ENCODE peak calls at places on chromosomes 3 and 15, in ten cellular contexts. O is pancreas, E is kidney epithelial cell, X is colonic mucosa, J is ovary, C is breast epithelium, Q is IMR-90, W is Peyer's patch, V is fibroblast of lung, Y is H7. U is an unnamed sample.

GRCh38 chr15:78737187-78737820 is 74.0 kb downstream of the ADAMTS7 start:
- DNase-seq in O (no peak), E (no peak), X (no peak), J (no peak), C (no peak), Q (no peak), W (no peak), V (no peak), Y (no peak), U (no peak)

GRCh38 chr3:170584585-170585007 is 1.3 kb downstream of the SLC7A14 start:
- DNase-seq in O (peak; percentile 59), E (peak; percentile 18), X (peak; percentile 62), J (peak; percentile 80), C (peak; percentile 68), Q (peak; percentile 68), W (peak; percentile 74), V (peak; percentile 56), Y (peak; percentile 90), U (peak; percentile 31)

GRCh38 chr3:41035445-41036022 is 163.8 kb upstream of the CTNNB1 start:
- DNase-seq in O (no peak), E (no peak), X (no peak), J (no peak), C (no peak), Q (no peak), W (no peak), V (no peak), Y (no peak), U (no peak)

GRCh38 chr3:13262493-13263211 is 157.5 kb downstream of the NUP210 start:
- DNase-seq in O (no peak), E (peak; percentile 66), X (no peak), J (no peak), C (no peak), Q (no peak), W (no peak), V (no peak), Y (no peak), U (no peak)

GRCh38 chr3:197516517-197516889 is 39.3 kb downstream of the BDH1 start:
- DNase-seq in O (no peak), E (peak; percentile 99), X (no peak), J (no peak), C (no peak), Q (peak; percentile 94), W (no peak), V (peak; percentile 97), Y (no peak), U (peak; percentile 99)

GRCh38 chr3:189372205-189372764 is 200.5 kb downstream of the TPRG1 start:
- DNase-seq in O (no peak), E (no peak), X (no peak), J (no peak), C (no peak), Q (no peak), W (no peak), V (no peak), Y (no peak), U (no peak)

GRCh38 chr15:77538011-77538410 is 94.7 kb downstream of the LINGO1 start:
- DNase-seq in O (no peak), E (no peak), X (no peak), J (no peak), C (no peak), Q (no peak), W (peak; percentile 43), V (no peak), Y (peak; percentile 39), U (no peak)

GRCh38 chr15:80072285-80072684 is 12.8 kb downstream of the ZFAND6 start:
- DNase-seq in O (peak; percentile 39), E (peak; percentile 96), X (peak; percentile 57), J (no peak), C (no peak), Q (peak; percentile 91), W (no peak), V (peak; percentile 92), Y (peak; percentile 61), U (peak; percentile 98)

GRCh38 chr3:182027366-182027765 is 315.6 kb downstream of the SOX2 start:
- DNase-seq in O (no peak), E (peak; percentile 86), X (no peak), J (no peak), C (no peak), Q (no peak), W (no peak), V (peak; percentile 90), Y (no peak), U (peak; percentile 81)

GRCh38 chr3:37891227-37891626 is 29.5 kb downstream of the CTDSPL start:
- DNase-seq in O (no peak), E (no peak), X (no peak), J (no peak), C (no peak), Q (no peak), W (no peak), V (no peak), Y (no peak), U (peak; percentile 33)

GRCh38 chr3:3038201-3038991 is 71.8 kb downstream of the IL5RA start:
- DNase-seq in O (no peak), E (no peak), X (no peak), J (no peak), C (no peak), Q (no peak), W (no peak), V (peak; percentile 8), Y (no peak), U (peak; percentile 8)

DNA sequence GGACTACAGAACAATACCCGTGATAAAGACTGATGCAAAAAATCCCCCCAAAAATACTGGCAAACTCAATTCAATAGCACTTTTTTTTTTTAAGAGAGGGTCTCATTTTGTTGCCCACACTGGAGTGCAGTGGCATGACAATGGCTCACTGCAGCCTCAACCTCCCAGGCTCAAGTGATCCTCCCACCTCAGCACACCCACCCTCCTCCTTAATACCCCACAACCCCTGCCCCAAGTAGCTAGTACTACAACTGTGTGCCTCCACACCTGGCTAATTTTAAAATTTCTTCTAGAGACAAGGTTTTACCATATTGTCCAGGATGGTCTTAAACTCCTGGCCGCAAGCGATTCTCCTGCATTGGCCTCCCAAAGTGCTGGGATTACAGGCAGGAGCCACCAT is 11.4 kb downstream of the TOP2B start:
- DNase-seq in O (no peak), E (no peak), X (no peak), J (no peak), C (no peak), Q (no peak), W (no peak), V (no peak), Y (no peak), U (no peak)
- H3K4me3 ChIP-seq in O (no peak overlapping the region), E (no peak overlapping the region), X (no peak overlapping the region), J (no peak overlapping the region), C (no peak overlapping the region), Q (no peak overlapping the region), W (no peak overlapping the region), V (no peak overlapping the region), Y (no peak overlapping the region), U (no peak overlapping the region)

DNA sequence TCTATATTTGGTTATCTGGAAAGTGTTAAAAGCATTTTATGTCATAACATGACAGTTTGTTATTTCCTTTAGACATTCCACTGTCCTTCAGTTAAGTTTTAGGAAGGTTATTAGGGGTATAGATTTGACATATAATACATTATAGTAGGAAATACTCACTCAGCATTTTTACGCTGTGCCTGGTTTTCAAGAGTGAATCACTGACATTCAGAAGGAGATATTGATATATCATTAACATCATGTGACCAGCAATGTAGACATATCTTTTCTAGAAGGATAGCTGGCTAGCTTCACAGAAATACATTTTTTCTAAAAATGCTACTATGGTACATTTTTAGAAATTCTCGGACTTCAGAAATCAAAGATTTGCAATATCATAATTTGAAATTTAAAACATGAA is 57.6 kb downstream of the OPA1 start:
- DNase-seq in O (no peak), E (no peak), X (no peak), J (no peak), C (no peak), Q (no peak), W (no peak), V (no peak), Y (no peak), U (no peak)
- H3K36me3 ChIP-seq in O (no peaks in the 10 kb centered on the region), E (no peaks in the 10 kb centered on the region), X (no peaks in the 10 kb centered on the region), J (no peaks in the 10 kb centered on the region), C (no peaks in the 10 kb centered on the region), Q (peaks cover 3% of the 10 kb centered on the region), W (peaks cover 65% of the 10 kb centered on the region), V (peaks cover 2% of the 10 kb centered on the region), Y (peaks cover 5% of the 10 kb centered on the region), U (peaks cover 4% of the 10 kb centered on the region)

GRCh38 chr15:37103475-37104071 is 3.2 kb upstream of the MEIS2 start:
- DNase-seq in O (no peak), E (no peak), X (no peak), J (peak; percentile 33), C (no peak), Q (no peak), W (no peak), V (no peak), Y (no peak), U (no peak)

GRCh38 chr15:37104413-37105392 is 4.4 kb upstream of the MEIS2 start:
- DNase-seq in O (no peak), E (no peak), X (no peak), J (no peak), C (no peak), Q (no peak), W (no peak), V (peak; percentile 58), Y (peak; percentile 45), U (no peak)

GRCh38 chr15:37100109-37100873 is at the start of gene MEIS2:
- DNase-seq in O (peak; percentile 89), E (no peak), X (peak; percentile 78), J (peak; percentile 94), C (peak; percentile 84), Q (peak; percentile 96), W (peak; percentile 77), V (peak; percentile 98), Y (peak; percentile 96), U (peak; percentile 71)

GRCh38 chr15:37101634-37102314 is 1.4 kb upstream of the MEIS2 start:
- DNase-seq in O (peak; percentile 81), E (no peak), X (peak; percentile 65), J (peak; percentile 86), C (no peak), Q (peak; percentile 70), W (no peak), V (peak; percentile 81), Y (peak; percentile 92), U (no peak)

DNA sequence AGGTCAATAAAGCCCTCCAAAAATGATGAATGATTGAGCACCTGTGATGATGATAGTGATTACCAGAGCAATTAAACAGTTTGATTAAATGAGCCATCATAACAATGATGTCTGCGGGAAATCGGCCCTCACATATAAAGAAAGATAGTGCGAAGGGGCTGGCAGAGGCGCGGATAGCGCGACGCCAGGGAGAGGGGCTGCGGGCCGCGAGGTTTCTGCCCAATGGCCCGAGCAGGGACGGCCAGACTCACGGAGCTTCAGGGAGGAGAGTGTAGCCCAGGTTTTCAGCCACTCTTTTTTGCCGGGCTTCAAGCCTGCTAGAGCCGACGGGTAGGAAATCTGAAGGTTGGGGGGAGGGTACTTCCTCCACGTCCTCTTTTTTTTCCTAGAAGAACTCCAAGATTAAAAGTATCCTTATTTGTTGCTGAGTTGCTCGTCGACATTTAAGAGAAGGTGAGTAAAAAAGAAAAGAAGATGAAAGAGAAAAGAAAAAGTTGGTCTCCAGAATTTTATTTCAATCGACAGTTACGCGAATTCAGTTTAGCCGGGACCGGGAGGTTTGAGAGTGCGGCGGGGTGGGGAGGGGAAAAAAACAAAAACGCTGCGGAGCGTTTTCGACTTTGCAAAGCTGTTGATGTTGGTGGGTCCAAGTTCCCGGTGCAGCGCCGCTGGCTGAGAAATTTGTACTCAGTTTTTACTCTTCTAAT is 2.1 kb upstream of the MEIS2 start:
- DNase-seq in O (no peak), E (no peak), X (no peak), J (peak; percentile 56), C (no peak), Q (peak; percentile 33), W (no peak), V (peak; percentile 53), Y (peak; percentile 80), U (no peak)
- H3K27me3 ChIP-seq in O (no peaks in the 10 kb centered on the region), E (peaks cover 48% of the 10 kb centered on the region), X (peaks cover 52% of the 10 kb centered on the region), J (no peaks in the 10 kb centered on the region), C (peaks cover 14% of the 10 kb centered on the region), Q (no peaks in the 10 kb centered on the region), W (peaks cover 12% of the 10 kb centered on the region), V (no peaks in the 10 kb centered on the region), Y (peaks cover 76% of the 10 kb centered on the region), U (no peaks in the 10 kb centered on the region)

GRCh38 chr3:141052570-141053069 is 1.5 kb downstream of the SPSB4 start:
- DNase-seq in O (peak; percentile 76), E (no peak), X (no peak), J (no peak), C (no peak), Q (no peak), W (no peak), V (no peak), Y (peak; percentile 82), U (no peak)
- H3K4me3 ChIP-seq in O (peak overlapping the region; percentile 47), E (no peak overlapping the region), X (no peak overlapping the region), J (no peak overlapping the region), C (peak overlapping the region; percentile 40), Q (no peak overlapping the region), W (no peak overlapping the region), V (no peak overlapping the region), Y (peak overlapping the region; percentile 56), U (peak overlapping the region; percentile 15)

U was measured in bronchial epithelial cell.